ENCODE peak calls at places on chromosomes 6 and 20, in four cellular contexts. V, U, L and N are unnamed samples.

GRCh38 chr6:27279513-27280063 is 32.1 kb downstream of the PRSS16 start:
- DNase-seq in U (no peak), L (no peak), V (peak; percentile 69), N (peak; percentile 42)

GRCh38 chr20:60238992-60239655 is 280.9 kb downstream of the CDH26 start:
- DNase-seq in V (no peak), U (no peak), L (no peak), N (no peak)

GRCh38 chr6:1190361-1190760 is 121.5 kb upstream of the FOXQ1 start:
- DNase-seq in L (no peak), V (no peak), U (peak; percentile 79), N (peak; percentile 29)

GRCh38 chr20:7449269-7449668 is 491.0 kb downstream of the HAO1 start:
- DNase-seq in U (no peak), V (no peak), L (no peak), N (no peak)

GRCh38 chr6:137823826-137824501 is 43.1 kb upstream of the TNFAIP3 start:
- DNase-seq in L (no peak), V (peak; percentile 64), U (no peak), N (peak; percentile 30)

GRCh38 chr6:6998194-6998569 is 109.6 kb upstream of the RREB1 start:
- DNase-seq in U (no peak), V (no peak), L (no peak), N (no peak)

GRCh38 chr6:107658920-107659879 is 164.9 kb downstream of the SCML4 start:
- DNase-seq in L (peak; percentile 47), U (peak; percentile 44), V (no peak), N (no peak)

GRCh38 chr20:41738584-41739193 is 120.5 kb upstream of the CHD6 start:
- DNase-seq in U (peak; percentile 49), V (peak; percentile 79), L (no peak), N (peak; percentile 29)

GRCh38 chr6:28867078-28867414 is 56.7 kb downstream of the TRIM27 start:
- DNase-seq in L (no peak), V (peak; percentile 65), U (no peak), N (no peak)

GRCh38 chr6:83051386-83052172 is 14.1 kb downstream of the UBE3D start:
- DNase-seq in L (no peak), V (no peak), U (no peak), N (no peak)
- TF ChIP-seq ESRRA in L (no peak), V (no peak), U (no peak), N (no peak)

GRCh38 chr6:47310131-47310480 is 401 bp upstream of the TNFRSF21 start:
- DNase-seq in V (no peak), U (no peak), L (no peak), N (no peak)

GRCh38 chr6:47309326-47310130 is at the start of gene TNFRSF21:
- DNase-seq in U (peak; percentile 92), V (peak; percentile 96), L (peak; percentile 32), N (peak; percentile 79)

GRCh38 chr6:47307362-47308222 is 2.1 kb downstream of the TNFRSF21 start:
- DNase-seq in U (no peak), L (no peak), V (no peak), N (no peak)

GRCh38 chr6:47308223-47308567 is 1.5 kb downstream of the TNFRSF21 start:
- DNase-seq in V (no peak), L (no peak), U (no peak), N (no peak)

DNA sequence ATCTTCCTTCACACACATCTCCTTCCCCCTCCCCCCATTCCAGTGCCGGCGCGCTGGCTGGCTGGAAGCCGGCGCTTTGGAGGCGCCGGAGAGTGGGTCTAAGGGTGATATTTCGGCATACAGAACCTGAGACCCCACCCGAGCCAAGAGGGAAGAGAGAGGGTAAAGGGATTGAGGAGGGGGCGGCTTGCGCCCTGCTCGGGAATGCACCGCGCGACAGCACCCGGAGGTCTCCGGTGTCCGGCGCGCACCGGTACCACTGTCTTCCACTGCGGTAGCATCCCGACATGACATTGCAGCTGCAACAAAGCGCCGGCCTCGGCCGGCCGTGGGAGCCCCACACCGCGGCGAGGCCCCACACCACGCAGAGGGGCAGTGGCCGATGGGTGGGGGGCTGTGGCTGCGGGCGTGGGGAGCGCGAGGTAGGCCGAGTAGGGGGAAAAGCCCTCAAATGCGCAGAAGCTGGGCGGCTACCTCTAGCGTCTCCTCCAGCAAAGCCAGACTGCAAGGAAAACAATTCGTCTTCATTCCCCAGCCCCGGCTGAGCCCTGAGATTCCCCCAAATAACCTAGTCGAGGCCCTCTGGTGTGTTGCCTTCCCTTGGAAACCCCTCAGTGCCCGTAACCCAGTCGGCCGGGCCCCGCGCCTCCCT is 905 bp downstream of the TNFRSF21 start:
- DNase-seq in L (no peak), V (peak; percentile 42), U (no peak), N (peak; percentile 24)
- TF ChIP-seq RAD21 in L (no peak), V (no peak), U (no peak), N (no peak)

GRCh38 chr6:44002071-44002590 is 125.1 kb downstream of the MRPL14 start:
- DNase-seq in V (no peak), U (peak; percentile 47), L (no peak), N (peak; percentile 74)

GRCh38 chr6:44004136-44004535 is 123.1 kb downstream of the MRPL14 start:
- DNase-seq in L (no peak), V (no peak), U (no peak), N (no peak)

GRCh38 chr6:44002591-44003344 is 124.5 kb downstream of the MRPL14 start:
- DNase-seq in U (no peak), V (no peak), L (no peak), N (peak; percentile 55)

GRCh38 chr6:44004625-44005506 is 122.4 kb downstream of the MRPL14 start:
- DNase-seq in U (no peak), V (peak; percentile 37), L (no peak), N (no peak)

GRCh38 chr6:44003345-44004061 is 123.7 kb downstream of the MRPL14 start:
- DNase-seq in U (no peak), L (no peak), V (no peak), N (no peak)
- TF ChIP-seq ESRRA in U (no peak), L (no peak), V (no peak), N (no peak)

GRCh38 chr20:6360766-6361165 is 237.9 kb upstream of the FERMT1 start:
- DNase-seq in U (no peak), V (no peak), L (no peak), N (no peak)

GRCh38 chr20:6362245-6362644 is 239.4 kb upstream of the FERMT1 start:
- DNase-seq in V (no peak), L (no peak), U (no peak), N (no peak)
- TF ChIP-seq RAD21 in V (no peak), L (no peak), U (no peak), N (no peak)

GRCh38 chr20:10579942-10580341 is 93.9 kb downstream of the JAG1 start:
- DNase-seq in V (no peak), U (no peak), L (no peak), N (no peak)
- TF ChIP-seq ESRRA in V (no peak), U (no peak), L (no peak), N (no peak)

GRCh38 chr6:3381233-3382065 is 75.4 kb downstream of the SLC22A23 start:
- DNase-seq in L (no peak), U (no peak), V (peak; percentile 46), N (no peak)

GRCh38 chr6:3379482-3380060 is 77.3 kb downstream of the SLC22A23 start:
- DNase-seq in V (no peak), L (no peak), U (peak; percentile 72), N (no peak)

GRCh38 chr6:3382399-3383279 is 74.2 kb downstream of the SLC22A23 start:
- DNase-seq in V (peak; percentile 51), U (peak; percentile 94), L (no peak), N (no peak)

GRCh38 chr6:3377536-3378397 is 79.1 kb downstream of the SLC22A23 start:
- DNase-seq in L (no peak), U (peak; percentile 79), V (no peak), N (no peak)

DNA sequence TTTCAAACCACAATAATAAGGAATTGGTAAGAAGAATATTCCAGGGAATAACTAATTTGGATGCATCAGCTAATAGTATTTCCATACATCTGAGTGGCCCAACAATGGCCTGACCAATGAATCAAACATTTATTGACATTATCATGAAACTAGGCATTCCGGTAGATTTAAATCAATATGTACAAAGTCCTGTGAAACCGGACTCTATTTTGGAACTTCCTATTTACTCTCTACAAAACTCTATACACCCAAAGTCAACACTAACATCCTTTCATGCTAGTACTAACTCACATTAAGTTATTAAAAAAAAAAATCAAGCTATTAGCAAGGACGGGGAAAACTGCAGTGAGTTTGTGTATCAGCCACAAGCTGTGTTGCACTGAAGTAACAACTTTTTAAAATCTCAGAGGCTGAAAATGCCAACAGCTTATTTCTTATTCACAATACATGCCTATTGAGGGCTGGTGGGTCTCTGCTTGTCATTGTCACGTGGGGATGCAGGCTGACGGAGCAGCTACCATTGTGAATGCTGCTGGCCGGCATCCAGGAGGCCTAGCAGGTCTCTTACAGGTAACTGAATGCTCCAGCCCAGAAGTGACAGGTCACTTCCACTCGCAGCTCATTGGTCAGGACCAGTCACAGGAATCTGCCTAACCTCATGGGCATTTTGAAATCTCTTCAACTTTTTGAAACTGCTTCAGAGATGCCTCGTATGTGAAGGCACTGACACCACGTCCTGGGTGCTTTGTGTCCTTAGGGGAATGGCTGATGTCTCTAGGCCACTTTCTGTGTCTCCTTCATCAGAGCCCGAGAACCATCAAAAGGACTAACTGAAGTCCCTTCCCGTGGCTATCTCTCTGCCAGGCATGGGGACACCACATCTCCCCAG is 76.3 kb downstream of the SLC22A23 start:
- DNase-seq in L (no peak), U (peak; percentile 96), V (no peak), N (no peak)
- TF ChIP-seq RAD21 in L (no peak), U (no peak), V (no peak), N (no peak)